ENCODE peak calls at places on chromosome 10, in ten cellular contexts. I is Caco-2, L is adrenal gland, P is cardiac muscle cell, Y is endodermal cell, R is SK-N-SH, S is mammary epithelial cell, B is RWPE2, M is endothelial cell of umbilical vein, D is heart left ventricle. N is an unnamed sample.

GRCh38 chr10:24762966-24763623 is 39.4 kb upstream of the ARHGAP21 start:
- DNase-seq in S (peak; percentile 12), Y (no peak), M (peak; percentile 44), I (peak; percentile 65), D (no peak), R (no peak), B (no peak), L (no peak), P (peak; percentile 66), N (no peak)

GRCh38 chr10:26881600-26882331 is 21.0 kb upstream of the ABI1 start:
- DNase-seq in S (peak; percentile 55), D (no peak), L (no peak), I (peak; percentile 59), Y (peak; percentile 55), R (peak; percentile 58), B (no peak), M (peak; percentile 65), P (peak; percentile 82), N (no peak)

GRCh38 chr10:81472927-81473470 is 402.0 kb upstream of the NRG3 start:
- DNase-seq in R (peak; percentile 3), L (no peak), I (no peak), B (no peak), Y (peak; percentile 72), P (no peak), S (no peak), M (no peak), D (peak; percentile 21), N (peak; percentile 55)

GRCh38 chr10:50470345-50470744 is 153.4 kb downstream of the SGMS1 start:
- DNase-seq in B (no peak), I (no peak), D (no peak), S (no peak), Y (peak; percentile 56), L (no peak), R (no peak), M (no peak), P (no peak), N (no peak)

GRCh38 chr10:69641261-69641980 is 11.4 kb downstream of the FAM241B start:
- DNase-seq in L (no peak), S (peak; percentile 36), B (peak; percentile 44), I (no peak), D (no peak), M (no peak), P (no peak), R (no peak), Y (peak; percentile 38), N (peak; percentile 45)

GRCh38 chr10:22911889-22912762 is 15.7 kb upstream of the ARMC3 start:
- DNase-seq in M (peak; percentile 35), R (peak; percentile 53), S (no peak), I (no peak), D (no peak), P (peak; percentile 91), Y (no peak), B (no peak), L (peak; percentile 36), N (no peak)

GRCh38 chr10:17023386-17024298 is 106.0 kb downstream of the CUBN start:
- DNase-seq in L (no peak), R (no peak), P (peak; percentile 98), D (peak; percentile 47), Y (peak; percentile 61), M (peak; percentile 96), I (no peak), B (peak; percentile 84), S (peak; percentile 97), N (no peak)

GRCh38 chr10:104259456-104259855 is 4.8 kb downstream of the GSTO1 start:
- DNase-seq in P (no peak), S (peak; percentile 52), D (no peak), M (peak; percentile 27), R (no peak), Y (no peak), L (no peak), I (no peak), B (no peak), N (no peak)

GRCh38 chr10:133306941-133307379 is 1.7 kb downstream of the TUBGCP2 start:
- DNase-seq in D (no peak), M (no peak), B (no peak), I (no peak), L (peak; percentile 26), Y (no peak), P (no peak), R (no peak), S (no peak), N (no peak)

GRCh38 chr10:44574596-44575480 is 189.9 kb upstream of the CXCL12 start:
- DNase-seq in P (no peak), D (no peak), B (no peak), I (no peak), R (no peak), S (no peak), L (no peak), M (no peak), Y (peak; percentile 31), N (no peak)

GRCh38 chr10:86293323-86293840 is 73.2 kb downstream of the GRID1 start:
- DNase-seq in D (no peak), M (no peak), S (no peak), I (no peak), B (peak; percentile 10), P (no peak), Y (peak; percentile 39), R (peak; percentile 14), L (no peak), N (no peak)

GRCh38 chr10:9796567-9796966 is 1221.1 kb upstream of the CELF2 start:
- DNase-seq in Y (no peak), S (no peak), R (no peak), I (no peak), B (no peak), M (no peak), D (no peak), L (no peak), P (no peak), N (no peak)

GRCh38 chr10:4066581-4067403 is 281.8 kb upstream of the KLF6 start:
- DNase-seq in S (no peak), P (no peak), Y (no peak), D (no peak), B (no peak), R (peak; percentile 8), M (no peak), L (no peak), I (no peak), N (no peak)

GRCh38 chr10:44960098-44960480 is 487 bp downstream of the RASSF4 start:
- DNase-seq in P (no peak), B (no peak), D (no peak), M (no peak), I (no peak), L (peak; percentile 19), Y (no peak), S (no peak), R (no peak), N (no peak)

GRCh38 chr10:119281581-119282071 is 74.3 kb downstream of the GRK5 start:
- DNase-seq in D (peak; percentile 92), P (peak; percentile 49), R (peak; percentile 90), L (peak; percentile 92), Y (no peak), B (no peak), S (no peak), I (no peak), M (no peak), N (peak; percentile 73)

GRCh38 chr10:30959855-30960247 is 71.8 kb downstream of the ZNF438 start:
- DNase-seq in Y (no peak), B (no peak), R (no peak), P (no peak), M (no peak), I (no peak), L (no peak), D (no peak), S (peak; percentile 26), N (no peak)

GRCh38 chr10:76287856-76288255 is 856.4 kb downstream of the LRMDA start:
- DNase-seq in S (no peak), M (no peak), P (peak; percentile 38), D (no peak), R (no peak), Y (no peak), I (no peak), B (no peak), L (no peak), N (no peak)

DNA sequence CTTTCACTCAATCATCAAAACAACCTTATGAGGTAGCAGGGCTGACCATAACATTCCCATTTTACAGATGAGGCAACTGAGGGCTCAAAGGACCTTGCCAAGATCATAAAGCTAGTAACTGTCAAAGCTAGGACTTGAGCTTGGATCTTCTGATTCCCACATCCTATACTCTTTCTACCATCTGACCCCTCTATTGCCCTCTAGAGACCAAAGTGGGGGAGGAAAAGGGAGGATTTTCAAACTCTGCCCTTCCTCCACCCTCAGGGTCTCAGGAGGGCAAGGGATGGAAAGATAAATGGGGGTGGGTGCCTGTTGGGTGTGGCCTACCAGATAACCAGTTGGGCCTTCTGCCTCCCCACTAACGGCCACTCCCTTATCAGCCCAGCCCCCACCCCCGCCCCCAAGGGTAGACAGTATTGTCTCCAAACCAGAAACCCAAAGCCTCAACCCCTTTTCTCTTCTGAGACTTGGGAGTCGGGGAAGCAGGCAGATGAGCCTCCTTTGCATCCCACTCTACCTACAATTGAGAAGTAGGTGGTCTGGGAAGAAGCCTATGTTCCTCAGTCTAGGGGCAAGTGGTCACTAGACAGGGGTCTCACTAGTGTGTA is 7.9 kb downstream of the LDB1 start:
- DNase-seq in Y (peak; percentile 67), D (no peak), L (no peak), M (no peak), B (no peak), R (peak; percentile 53), P (no peak), S (no peak), I (peak; percentile 22), N (no peak)
- TF ChIP-seq CTCF in Y (peak; percentile 76), D (no peak), L (no peak), M (peak; percentile 10), B (peak; percentile 19), R (peak; percentile 40), P (peak; percentile 31), S (no peak), I (peak; percentile 37), N (peak; percentile 17)

DNA sequence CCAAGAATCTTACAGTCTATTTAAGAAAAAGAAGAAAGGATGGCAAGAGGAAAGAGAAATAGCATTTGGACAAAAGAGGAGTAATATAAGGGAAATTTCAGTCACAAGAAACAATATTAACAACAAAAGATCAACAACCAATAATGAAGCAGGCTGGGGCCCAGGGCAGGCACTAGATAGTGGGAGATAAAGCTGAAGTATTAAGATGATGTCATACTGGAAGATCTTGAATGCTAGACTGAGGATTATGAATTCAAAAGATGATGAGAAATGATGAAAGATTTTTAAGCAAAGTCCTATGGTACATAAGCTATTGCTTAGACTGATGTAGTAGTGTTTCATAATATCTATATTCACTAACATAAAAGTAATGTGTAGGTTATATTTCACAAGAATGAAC is 51.8 kb upstream of the SPOCK2 start:
- DNase-seq in Y (no peak), S (no peak), L (no peak), I (no peak), D (no peak), P (no peak), B (no peak), R (no peak), M (no peak), N (no peak)
- H3K27me3 ChIP-seq in Y (no peaks in the 10 kb centered on the region), S (no peaks in the 10 kb centered on the region), L (no peaks in the 10 kb centered on the region), I (no peaks in the 10 kb centered on the region), D (no peaks in the 10 kb centered on the region), P (no peaks in the 10 kb centered on the region), B (no peaks in the 10 kb centered on the region), R (no peaks in the 10 kb centered on the region), M (no peaks in the 10 kb centered on the region), N (no peaks in the 10 kb centered on the region)

GRCh38 chr10:1684991-1685390 is 52.3 kb downstream of the ADARB2 start:
- DNase-seq in B (no peak), I (no peak), P (no peak), M (no peak), R (no peak), S (no peak), D (no peak), L (no peak), Y (no peak), N (no peak)
- H3K9me3 ChIP-seq in B (no peaks in the 10 kb centered on the region), I (no peaks in the 10 kb centered on the region), P (no peaks in the 10 kb centered on the region), M (peaks cover 15% of the 10 kb centered on the region), R (no peaks in the 10 kb centered on the region), S (peaks cover 21% of the 10 kb centered on the region), D (no peaks in the 10 kb centered on the region), L (no peaks in the 10 kb centered on the region), Y (peaks cover 6% of the 10 kb centered on the region), N (no peaks in the 10 kb centered on the region)

GRCh38 chr10:62779487-62780248 is 24.9 kb upstream of the ADO start:
- DNase-seq in P (peak; percentile 31), R (no peak), S (peak; percentile 80), B (no peak), M (peak; percentile 9), D (no peak), L (no peak), Y (no peak), I (no peak), N (no peak)
- TF ChIP-seq CTCF in P (no peak), R (no peak), S (no peak), B (no peak), M (no peak), D (no peak), L (no peak), Y (no peak), I (no peak), N (no peak)